ENCODE peak calls at places on chromosomes 5 and 9, in eight cellular contexts. I is NCI-H524; U is ACHN; O is GM04504; D is brain microvascular endothelial cell; V is naive thymus-derived CD8-positive, alpha-beta T cell; C is mesothelial cell of epicardium; M is HEK293T. H is an unnamed sample.

GRCh38 chr5:25119654-25120053 is 474.9 kb upstream of the CDH10 start:
- DNase-seq in V (no peak), C (no peak), O (no peak), D (no peak), I (peak), U (peak), M (peak), H (no peak)

GRCh38 chr9:33687779-33688178 is 107.6 kb upstream of the PRSS3 start:
- DNase-seq in V (no peak), D (peak), M (no peak), C (no peak), U (no peak), O (no peak), I (peak), H (no peak)

GRCh38 chr9:112360047-112360804 is 19.7 kb upstream of the HSDL2 start:
- DNase-seq in V (no peak), O (peak), D (no peak), C (no peak), U (no peak), M (no peak), I (no peak), H (no peak)

GRCh38 chr5:180832638-180833068 is 28.4 kb downstream of the ZFP62 start:
- DNase-seq in D (no peak), O (no peak), M (no peak), C (no peak), I (no peak), V (peak), U (no peak), H (peak)

GRCh38 chr5:14061106-14061505 is 82.0 kb upstream of the TRIO start:
- DNase-seq in M (peak), D (no peak), O (no peak), U (no peak), I (no peak), C (no peak), V (no peak), H (no peak)

GRCh38 chr5:135457424-135458071 is 5.4 kb upstream of the TIFAB start:
- DNase-seq in V (peak), C (no peak), D (peak), I (peak), O (no peak), U (peak), M (peak), H (peak)

GRCh38 chr5:118903010-118903409 is 85.3 kb downstream of the DTWD2 start:
- DNase-seq in D (no peak), I (no peak), V (no peak), M (no peak), O (no peak), C (no peak), U (no peak), H (no peak)

GRCh38 chr5:177433658-177434217 is 7.3 kb downstream of the GRK6 start:
- DNase-seq in V (no peak), C (no peak), D (no peak), M (no peak), U (no peak), I (no peak), O (no peak), H (peak)